ENCODE peak calls at places on chromosomes 6 and 20, in five cellular contexts. O is upper lobe of left lung, D is A549, N is right lobe of liver, Q is heart left ventricle. L is an unnamed sample.

GRCh38 chr20:8722277-8722928 is 346.5 kb upstream of the PLCB4 start:
- ATAC-seq in O (peak; percentile 84), D (peak; percentile 97), N (peak; percentile 80), Q (peak; percentile 78), L (peak; percentile 37)

GRCh38 chr6:37442416-37443218 is 9.6 kb downstream of the CMTR1 start:
- ATAC-seq in O (peak; percentile 28), D (no peak), N (peak; percentile 83), Q (peak; percentile 96), L (no peak)

GRCh38 chr6:78611886-78612480 is 255.4 kb upstream of the IRAK1BP1 start:
- ATAC-seq in O (no peak), D (peak; percentile 62), N (peak; percentile 52), Q (no peak), L (no peak)

GRCh38 chr6:90154666-90155065 is 142.0 kb downstream of the BACH2 start:
- ATAC-seq in O (no peak), D (no peak), N (no peak), Q (no peak), L (no peak)

GRCh38 chr6:63571382-63571882 is 848 bp upstream of the LOC128125822 start:
- ATAC-seq in O (no peak), D (no peak), N (peak; percentile 31), Q (no peak), L (no peak)

GRCh38 chr6:137224890-137225198 is 5.7 kb upstream of the IFNGR1 start:
- ATAC-seq in O (peak; percentile 74), D (no peak), N (peak; percentile 53), Q (peak; percentile 26), L (peak; percentile 52)

GRCh38 chr20:37346526-37347346 is 796 bp downstream of the SRC start:
- ATAC-seq in O (peak; percentile 1), D (no peak), N (no peak), Q (peak; percentile 10), L (peak; percentile 9)

GRCh38 chr6:3333263-3333662 is 74.5 kb downstream of the PSMG4 start:
- ATAC-seq in O (no peak), D (no peak), N (no peak), Q (no peak), L (no peak)

GRCh38 chr6:30037182-30037788 is 23.8 kb upstream of the POLR1H start:
- ATAC-seq in O (no peak), D (peak; percentile 81), N (peak; percentile 62), Q (no peak), L (no peak)

GRCh38 chr6:87543836-87544735 is 45.7 kb downstream of the RARS2 start:
- ATAC-seq in O (no peak), D (no peak), N (no peak), Q (no peak), L (no peak)

GRCh38 chr6:163579111-163579879 is 164.8 kb downstream of the QKI start:
- ATAC-seq in O (peak; percentile 49), D (peak; percentile 46), N (peak; percentile 39), Q (peak; percentile 60), L (peak; percentile 25)

GRCh38 chr6:3729603-3730344 is 21.7 kb downstream of the PXDC1 start:
- ATAC-seq in O (no peak), D (no peak), N (no peak), Q (no peak), L (no peak)

GRCh38 chr6:142171351-142171750 is 24.3 kb downstream of the VTA1 start:
- ATAC-seq in O (no peak), D (no peak), N (peak; percentile 51), Q (no peak), L (no peak)

GRCh38 chr6:20707870-20708269 is 173.6 kb downstream of the CDKAL1 start:
- ATAC-seq in O (no peak), D (no peak), N (no peak), Q (no peak), L (no peak)

GRCh38 chr20:60269571-60270162 is 311.4 kb downstream of the CDH26 start:
- ATAC-seq in O (no peak), D (no peak), N (no peak), Q (no peak), L (no peak)

GRCh38 chr6:11491998-11492397 is 45.6 kb upstream of the TMEM170B start:
- ATAC-seq in O (no peak), D (no peak), N (no peak), Q (no peak), L (no peak)

GRCh38 chr6:169656626-169657610 is 44.9 kb downstream of the WDR27 start:
- ATAC-seq in O (no peak), D (no peak), N (no peak), Q (no peak), L (no peak)

GRCh38 chr6:76861403-76861802 is 601.9 kb downstream of the HTR1B start:
- ATAC-seq in O (no peak), D (peak; percentile 51), N (peak; percentile 98), Q (peak; percentile 51), L (no peak)

DNA sequence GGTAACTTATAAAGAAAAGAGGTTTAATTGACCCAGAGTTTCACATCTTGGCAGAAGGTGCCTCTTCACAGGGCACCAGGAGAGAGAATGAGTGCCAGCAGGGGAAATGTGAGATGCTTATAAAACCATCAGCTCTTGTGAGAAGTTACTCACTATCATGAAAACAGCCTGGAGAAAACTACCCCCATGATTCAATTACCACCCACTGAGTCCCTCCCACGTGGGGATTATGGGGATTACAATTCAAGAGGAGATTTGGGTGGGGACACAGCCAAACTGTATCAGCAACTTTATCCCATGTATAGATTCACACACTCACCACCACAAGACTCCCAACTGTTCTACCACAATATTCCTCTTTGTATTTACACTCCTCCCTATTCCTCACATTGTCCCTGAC is 10.6 kb downstream of the PDSS2 start:
- ATAC-seq in O (no peak), D (no peak), N (no peak), Q (no peak), L (no peak)
- TF ChIP-seq POLR2A in O (no peak), D (no peak), N (no peak), Q (no peak), L (no peak)

GRCh38 chr6:42454428-42454791 is 2.7 kb upstream of the TRERF1 start:
- ATAC-seq in O (peak; percentile 22), D (no peak), N (no peak), Q (peak; percentile 6), L (no peak)

GRCh38 chr6:42453649-42454427 is 2.1 kb upstream of the TRERF1 start:
- ATAC-seq in O (peak; percentile 68), D (no peak), N (no peak), Q (peak; percentile 30), L (no peak)

GRCh38 chr6:42452171-42453026 is 673 bp upstream of the TRERF1 start:
- ATAC-seq in O (peak; percentile 68), D (peak; percentile 72), N (peak; percentile 37), Q (peak; percentile 71), L (peak; percentile 57)

GRCh38 chr6:42451595-42452170 is at the start of gene TRERF1:
- ATAC-seq in O (peak; percentile 20), D (peak; percentile 63), N (peak; percentile 26), Q (peak; percentile 7), L (peak; percentile 24)

DNA sequence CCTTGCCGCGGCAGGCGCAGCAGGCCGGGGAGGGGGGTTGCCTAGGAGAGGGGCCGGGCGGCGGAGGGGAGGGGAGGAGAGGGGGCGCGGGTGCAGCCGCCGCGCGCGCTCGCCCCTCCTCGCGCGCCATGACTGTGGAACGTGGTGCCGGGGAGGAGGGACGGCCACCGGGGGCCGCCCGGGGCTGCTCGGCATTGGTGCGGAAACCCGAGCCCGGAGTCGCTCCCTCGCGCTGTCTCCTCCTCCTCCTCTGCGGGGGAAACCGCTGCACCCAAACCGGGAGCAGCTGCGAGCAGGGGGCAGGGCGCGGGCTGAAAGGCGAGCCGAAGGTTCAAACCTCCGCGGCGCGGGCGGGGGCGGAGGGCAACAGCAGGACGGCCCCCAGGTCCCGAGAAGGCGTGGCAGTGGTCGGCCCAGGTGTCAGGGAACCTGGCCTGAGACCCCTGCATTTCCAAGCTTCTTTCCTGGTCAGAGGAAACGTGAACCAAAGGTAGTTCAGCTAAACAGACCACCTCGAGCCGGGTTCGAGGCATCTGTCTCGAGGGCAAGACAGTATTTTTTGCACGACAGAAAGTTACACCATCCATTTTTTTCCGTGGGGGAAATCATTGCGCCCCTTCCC is 1.4 kb upstream of the TRERF1 start:
- ATAC-seq in O (peak; percentile 92), D (peak; percentile 91), N (peak; percentile 78), Q (peak; percentile 95), L (peak; percentile 90)
- TF ChIP-seq POLR2A in O (no peak), D (peak; percentile 59), N (no peak), Q (peak; percentile 55), L (peak; percentile 69)

GRCh38 chr20:34216382-34216742 is 24.9 kb upstream of the ASIP start:
- ATAC-seq in O (no peak), D (no peak), N (no peak), Q (no peak), L (no peak)

GRCh38 chr20:34220581-34220980 is 20.6 kb upstream of the ASIP start:
- ATAC-seq in O (no peak), D (no peak), N (no peak), Q (no peak), L (no peak)

GRCh38 chr20:34213213-34213612 is 28.0 kb upstream of the ASIP start:
- ATAC-seq in O (no peak), D (no peak), N (no peak), Q (no peak), L (no peak)

GRCh38 chr20:34211591-34211990 is 29.6 kb upstream of the ASIP start:
- ATAC-seq in O (no peak), D (no peak), N (no peak), Q (no peak), L (no peak)

DNA sequence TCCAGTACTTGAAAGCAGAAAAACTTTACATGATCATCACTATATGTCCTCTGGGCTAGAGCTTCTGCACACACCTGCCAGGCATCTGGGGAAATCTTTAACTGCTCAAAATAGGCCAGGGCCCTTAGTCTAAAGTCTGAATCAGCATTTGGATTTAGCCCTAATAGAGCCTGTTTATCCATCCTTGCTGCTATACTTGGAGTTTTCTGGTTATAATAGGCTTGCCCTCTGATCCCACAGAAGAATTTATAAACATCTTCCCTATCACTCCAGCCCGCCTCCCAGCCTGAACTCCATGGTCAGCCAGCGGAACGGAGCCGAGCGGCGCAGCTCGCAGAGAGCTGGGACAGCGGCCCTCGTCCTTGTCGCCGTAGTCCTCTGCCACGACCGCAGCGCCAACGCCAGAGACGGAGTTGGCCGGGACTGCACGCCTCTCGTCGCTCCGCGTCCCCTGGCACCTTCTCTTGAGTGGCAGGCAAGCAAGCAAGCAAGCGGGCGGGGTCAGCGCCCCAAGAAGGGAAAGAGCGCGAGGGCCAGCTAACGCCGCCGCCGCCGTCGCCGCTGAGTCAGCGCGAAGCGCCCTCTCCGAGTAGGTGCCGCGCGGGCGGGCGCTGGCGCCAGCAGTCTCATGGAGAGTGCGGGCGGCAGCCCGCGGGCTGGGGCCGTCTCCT is 25.4 kb upstream of the ASIP start:
- ATAC-seq in O (peak; percentile 98), D (peak; percentile 99), N (peak; percentile 96), Q (peak; percentile 99), L (peak; percentile 98)
- TF ChIP-seq POLR2A in O (no peak), D (no peak), N (no peak), Q (no peak), L (peak; percentile 28)

DNA sequence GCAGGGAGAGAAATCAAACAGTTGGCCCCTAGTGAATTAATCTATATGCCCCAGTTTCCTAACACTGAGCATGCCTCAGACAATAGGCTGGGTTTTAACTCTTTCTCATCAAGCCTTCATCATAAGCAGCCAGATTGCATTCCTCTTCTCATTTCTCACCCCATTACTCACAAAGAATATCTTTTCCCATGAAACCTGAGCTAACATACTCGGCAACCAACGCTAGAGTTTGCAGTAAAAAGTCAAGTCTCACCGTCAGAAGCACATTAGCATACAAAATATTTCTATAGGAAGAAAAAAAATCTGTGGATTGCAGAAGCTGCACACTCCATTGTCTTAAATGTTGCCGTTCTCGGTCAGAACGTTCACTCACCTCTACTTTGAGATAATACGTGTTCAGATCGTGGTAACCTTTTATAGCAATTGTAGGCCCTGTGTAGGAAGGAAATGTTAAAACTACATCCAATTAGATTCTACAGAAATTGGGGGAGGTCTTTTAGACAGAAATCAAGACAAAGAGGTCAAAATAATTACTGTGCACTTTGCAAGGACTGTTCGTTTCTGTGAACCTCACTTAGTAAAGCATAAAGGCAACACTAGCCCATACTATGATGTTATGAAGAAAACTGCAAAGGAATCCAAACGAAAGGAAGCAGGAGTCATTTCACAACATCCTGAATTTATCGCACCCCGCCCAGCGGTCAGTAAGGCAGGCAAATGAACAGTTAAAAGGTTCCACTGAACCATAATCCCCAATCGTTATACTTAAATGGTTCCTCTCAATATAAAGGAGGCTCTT is 429.7 kb upstream of the ARID1B start:
- ATAC-seq in O (peak; percentile 48), D (no peak), N (no peak), Q (peak; percentile 51), L (no peak)
- TF ChIP-seq POLR2A in O (no peak), D (no peak), N (no peak), Q (no peak), L (no peak)